ENCODE peak calls at places on chromosomes 12 and 14, in four cellular contexts. K is GM20000, F is ascending aorta, S is spleen. Q is an unnamed sample.

GRCh38 chr12:46792925-46793324 is 32.9 kb downstream of the SLC38A4 start:
- DNase-seq in S (no peak), K (no peak), F (no peak), Q (no peak)

GRCh38 chr12:43482311-43483085 is 69.5 kb downstream of the ADAMTS20 start:
- DNase-seq in K (no peak), F (no peak), S (no peak), Q (no peak)

GRCh38 chr12:6724409-6724797 is 557 bp downstream of the COPS7A start:
- DNase-seq in F (peak; percentile 64), S (peak; percentile 84), K (peak; percentile 55), Q (no peak)

GRCh38 chr12:95073698-95074520 is 491 bp upstream of the NR2C1 start:
- DNase-seq in S (no peak), F (no peak), K (no peak), Q (no peak)

GRCh38 chr14:98069712-98070133 is 1202.3 kb downstream of the BCL11B start:
- DNase-seq in K (no peak), F (no peak), S (no peak), Q (no peak)

GRCh38 chr12:47987411-47988072 is 16.7 kb downstream of the COL2A1 start:
- DNase-seq in S (peak; percentile 69), F (no peak), K (no peak), Q (no peak)

GRCh38 chr14:38127356-38127755 is 80.3 kb upstream of the SSTR1 start:
- DNase-seq in S (no peak), F (no peak), K (no peak), Q (no peak)

GRCh38 chr12:95470300-95470699 is 3.7 kb upstream of the METAP2 start:
- DNase-seq in S (no peak), F (no peak), K (no peak), Q (no peak)

GRCh38 chr14:63650336-63650952 is 8.8 kb upstream of the WDR89 start:
- DNase-seq in F (no peak), K (no peak), S (no peak), Q (no peak)

GRCh38 chr12:2406903-2407302 is 354.1 kb downstream of the CACNA1C start:
- DNase-seq in F (no peak), S (no peak), K (no peak), Q (no peak)

GRCh38 chr14:64478634-64479250 is 13.4 kb downstream of the AKAP5 start:
- DNase-seq in S (no peak), F (no peak), K (peak; percentile 33), Q (no peak)

GRCh38 chr14:34699873-34700621 is 14.3 kb downstream of the CFL2 start:
- DNase-seq in K (no peak), S (no peak), F (no peak), Q (no peak)

GRCh38 chr12:6772331-6772695 is at the start of gene LAG3:
- DNase-seq in K (peak; percentile 72), F (no peak), S (no peak), Q (no peak)

GRCh38 chr12:53298154-53298553 is 1.3 kb upstream of the MYG1 start:
- DNase-seq in S (no peak), F (no peak), K (no peak), Q (no peak)

GRCh38 chr14:83779266-83779665 is 1750.7 kb upstream of the FLRT2 start:
- DNase-seq in S (no peak), F (no peak), K (no peak), Q (no peak)

GRCh38 chr12:74646831-74647230 is 109.2 kb downstream of the ATXN7L3B start:
- DNase-seq in S (no peak), F (no peak), K (no peak), Q (no peak)

GRCh38 chr12:53676715-53677611 is 1.1 kb upstream of the ATP5MC2 start:
- DNase-seq in S (peak; percentile 81), K (peak; percentile 45), F (peak; percentile 73), Q (no peak)

GRCh38 chr14:67853748-67854147 is 34.2 kb downstream of the RAD51B start:
- DNase-seq in S (no peak), F (no peak), K (no peak), Q (no peak)

GRCh38 chr12:83210933-83211332 is 524.2 kb downstream of the TMTC2 start:
- DNase-seq in K (no peak), S (no peak), F (no peak), Q (no peak)